ENCODE peak calls at places on chromosomes 3 and 15, in ten cellular contexts. One of them, this sample, is unnamed.
A peak's percentile ranks its signal among the peaks of the same experiment; 100 is the strongest.

GRCh38 chr3:153290278-153291015 is 128.4 kb downstream of the RAP2B start:
- DNase-seq in AG10803: peak; percentile 29
- DNase-seq in GM06990: no peak
- DNase-seq in nephron progenitor cell: no peak
- DNase-seq in A549: no peak
- DNase-seq in bronchial epithelial cell: peak; percentile 61
- DNase-seq in cardiac fibroblast: peak; percentile 48
- DNase-seq in foreskin fibroblast: no peak
- DNase-seq in epithelial cell of proximal tubule: no peak
- DNase-seq in HL-60: peak; percentile 13
- DNase-seq in this sample: no peak

GRCh38 chr15:40388941-40389823 is 6.7 kb downstream of the KNSTRN start:
- DNase-seq in AG10803: no peak
- DNase-seq in GM06990: no peak
- DNase-seq in nephron progenitor cell: no peak
- DNase-seq in A549: no peak
- DNase-seq in bronchial epithelial cell: peak; percentile 40
- DNase-seq in cardiac fibroblast: peak; percentile 96
- DNase-seq in foreskin fibroblast: no peak
- DNase-seq in epithelial cell of proximal tubule: no peak
- DNase-seq in HL-60: peak; percentile 58
- DNase-seq in this sample: no peak

GRCh38 chr3:14175383-14176037 is 2.9 kb downstream of the XPC start:
- DNase-seq in AG10803: peak; percentile 78
- DNase-seq in GM06990: peak; percentile 18
- DNase-seq in nephron progenitor cell: no peak
- DNase-seq in A549: no peak
- DNase-seq in bronchial epithelial cell: no peak
- DNase-seq in cardiac fibroblast: peak; percentile 21
- DNase-seq in foreskin fibroblast: no peak
- DNase-seq in epithelial cell of proximal tubule: no peak
- DNase-seq in HL-60: no peak
- DNase-seq in this sample: peak; percentile 35

GRCh38 chr3:143222981-143223380 is 103.4 kb downstream of the CHST2 start:
- DNase-seq in AG10803: no peak
- DNase-seq in GM06990: no peak
- DNase-seq in nephron progenitor cell: no peak
- DNase-seq in A549: no peak
- DNase-seq in bronchial epithelial cell: no peak
- DNase-seq in cardiac fibroblast: no peak
- DNase-seq in foreskin fibroblast: no peak
- DNase-seq in epithelial cell of proximal tubule: no peak
- DNase-seq in HL-60: no peak
- DNase-seq in this sample: no peak

GRCh38 chr3:17811633-17812032 is 69.2 kb upstream of the TBC1D5 start:
- DNase-seq in AG10803: no peak
- DNase-seq in GM06990: no peak
- DNase-seq in nephron progenitor cell: no peak
- DNase-seq in A549: no peak
- DNase-seq in bronchial epithelial cell: no peak
- DNase-seq in cardiac fibroblast: peak; percentile 37
- DNase-seq in foreskin fibroblast: no peak
- DNase-seq in epithelial cell of proximal tubule: no peak
- DNase-seq in HL-60: no peak
- DNase-seq in this sample: no peak

GRCh38 chr3:130539005-130539404 is 22.0 kb downstream of the COL6A6 start:
- DNase-seq in AG10803: peak; percentile 41
- DNase-seq in GM06990: no peak
- DNase-seq in nephron progenitor cell: peak; percentile 69
- DNase-seq in A549: peak; percentile 41
- DNase-seq in bronchial epithelial cell: peak; percentile 50
- DNase-seq in cardiac fibroblast: peak; percentile 59
- DNase-seq in foreskin fibroblast: peak; percentile 12
- DNase-seq in epithelial cell of proximal tubule: no peak
- DNase-seq in HL-60: no peak
- DNase-seq in this sample: peak; percentile 32

GRCh38 chr15:98923159-98923558 is 84.4 kb downstream of the PGPEP1L start:
- DNase-seq in AG10803: no peak
- DNase-seq in GM06990: no peak
- DNase-seq in nephron progenitor cell: no peak
- DNase-seq in A549: no peak
- DNase-seq in bronchial epithelial cell: no peak
- DNase-seq in cardiac fibroblast: no peak
- DNase-seq in foreskin fibroblast: no peak
- DNase-seq in epithelial cell of proximal tubule: no peak
- DNase-seq in HL-60: no peak
- DNase-seq in this sample: no peak

GRCh38 chr3:50168388-50168787 is 13.3 kb downstream of the SEMA3F start:
- DNase-seq in AG10803: no peak
- DNase-seq in GM06990: no peak
- DNase-seq in nephron progenitor cell: no peak
- DNase-seq in A549: no peak
- DNase-seq in bronchial epithelial cell: no peak
- DNase-seq in cardiac fibroblast: no peak
- DNase-seq in foreskin fibroblast: no peak
- DNase-seq in epithelial cell of proximal tubule: no peak
- DNase-seq in HL-60: no peak
- DNase-seq in this sample: no peak

GRCh38 chr3:42651248-42652091 is 2.0 kb upstream of the ZBTB47 start:
- DNase-seq in AG10803: peak; percentile 76
- DNase-seq in GM06990: no peak
- DNase-seq in nephron progenitor cell: no peak
- DNase-seq in A549: no peak
- DNase-seq in bronchial epithelial cell: peak; percentile 80
- DNase-seq in cardiac fibroblast: peak; percentile 81
- DNase-seq in foreskin fibroblast: peak; percentile 73
- DNase-seq in epithelial cell of proximal tubule: peak; percentile 26
- DNase-seq in HL-60: no peak
- DNase-seq in this sample: no peak

GRCh38 chr3:33007776-33008175 is 56.3 kb downstream of the CCR4 start:
- DNase-seq in AG10803: no peak
- DNase-seq in GM06990: no peak
- DNase-seq in nephron progenitor cell: no peak
- DNase-seq in A549: no peak
- DNase-seq in bronchial epithelial cell: no peak
- DNase-seq in cardiac fibroblast: no peak
- DNase-seq in foreskin fibroblast: no peak
- DNase-seq in epithelial cell of proximal tubule: no peak
- DNase-seq in HL-60: no peak
- DNase-seq in this sample: no peak

GRCh38 chr3:51718547-51719412 is 11.9 kb downstream of the GRM2 start:
- DNase-seq in AG10803: peak; percentile 30
- DNase-seq in GM06990: no peak
- DNase-seq in nephron progenitor cell: peak; percentile 78
- DNase-seq in A549: peak; percentile 70
- DNase-seq in bronchial epithelial cell: peak; percentile 55
- DNase-seq in cardiac fibroblast: peak; percentile 70
- DNase-seq in foreskin fibroblast: peak; percentile 23
- DNase-seq in epithelial cell of proximal tubule: no peak
- DNase-seq in HL-60: peak; percentile 26
- DNase-seq in this sample: peak; percentile 82

GRCh38 chr3:51720292-51721061 is 13.6 kb downstream of the GRM2 start:
- DNase-seq in AG10803: no peak
- DNase-seq in GM06990: no peak
- DNase-seq in nephron progenitor cell: no peak
- DNase-seq in A549: no peak
- DNase-seq in bronchial epithelial cell: no peak
- DNase-seq in cardiac fibroblast: no peak
- DNase-seq in foreskin fibroblast: no peak
- DNase-seq in epithelial cell of proximal tubule: no peak
- DNase-seq in HL-60: no peak
- DNase-seq in this sample: no peak

GRCh38 chr3:51721062-51721745 is 14.3 kb downstream of the GRM2 start:
- DNase-seq in AG10803: no peak
- DNase-seq in GM06990: no peak
- DNase-seq in nephron progenitor cell: no peak
- DNase-seq in A549: no peak
- DNase-seq in bronchial epithelial cell: no peak
- DNase-seq in cardiac fibroblast: no peak
- DNase-seq in foreskin fibroblast: no peak
- DNase-seq in epithelial cell of proximal tubule: no peak
- DNase-seq in HL-60: no peak
- DNase-seq in this sample: no peak

GRCh38 chr3:51717947-51718346 is 11.1 kb downstream of the GRM2 start:
- DNase-seq in AG10803: no peak
- DNase-seq in GM06990: no peak
- DNase-seq in nephron progenitor cell: no peak
- DNase-seq in A549: no peak
- DNase-seq in bronchial epithelial cell: no peak
- DNase-seq in cardiac fibroblast: no peak
- DNase-seq in foreskin fibroblast: no peak
- DNase-seq in epithelial cell of proximal tubule: no peak
- DNase-seq in HL-60: no peak
- DNase-seq in this sample: peak; percentile 15

DNA sequence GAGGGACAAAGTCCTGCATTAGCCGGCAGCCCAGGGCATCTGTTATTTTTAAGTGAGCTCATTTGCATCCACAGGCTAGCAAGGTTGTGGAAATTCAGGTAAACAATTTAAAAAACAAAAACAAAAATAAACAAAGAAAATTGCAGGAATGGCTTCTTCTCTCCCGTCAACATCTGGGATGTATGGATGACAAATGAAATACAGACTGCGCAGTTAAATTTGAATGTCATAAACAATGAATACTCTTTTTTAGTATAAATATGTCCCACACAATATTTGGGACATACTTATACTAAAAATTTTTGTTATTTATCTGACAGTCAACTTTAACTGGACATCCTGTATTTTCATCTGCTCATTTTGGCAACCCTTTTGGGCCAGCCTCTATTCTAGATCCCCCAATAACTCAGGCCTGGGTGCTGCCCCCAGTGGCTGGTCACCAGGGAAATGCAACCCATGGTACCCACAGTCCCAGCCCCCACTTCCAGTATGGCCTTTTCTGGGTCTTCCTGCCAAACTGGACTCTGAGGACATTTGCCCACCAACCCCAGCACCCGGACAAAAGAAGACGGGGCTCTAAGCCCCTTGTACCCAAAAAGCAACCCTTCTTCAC is 12.7 kb downstream of the GRM2 start:
- DNase-seq in AG10803: no peak
- DNase-seq in GM06990: no peak
- DNase-seq in nephron progenitor cell: no peak
- DNase-seq in A549: no peak
- DNase-seq in bronchial epithelial cell: no peak
- DNase-seq in cardiac fibroblast: no peak
- DNase-seq in foreskin fibroblast: no peak
- DNase-seq in epithelial cell of proximal tubule: no peak
- DNase-seq in HL-60: no peak
- DNase-seq in this sample: peak; percentile 16
- TF ChIP-seq CTCF in AG10803: no peak
- TF ChIP-seq CTCF in GM06990: peak; percentile 38
- TF ChIP-seq CTCF in nephron progenitor cell: peak; percentile 37
- TF ChIP-seq CTCF in A549: no peak
- TF ChIP-seq CTCF in bronchial epithelial cell: no peak
- TF ChIP-seq CTCF in cardiac fibroblast: no peak
- TF ChIP-seq CTCF in foreskin fibroblast: no peak
- TF ChIP-seq CTCF in epithelial cell of proximal tubule: no peak
- TF ChIP-seq CTCF in HL-60: no peak
- TF ChIP-seq CTCF in this sample: no peak

DNA sequence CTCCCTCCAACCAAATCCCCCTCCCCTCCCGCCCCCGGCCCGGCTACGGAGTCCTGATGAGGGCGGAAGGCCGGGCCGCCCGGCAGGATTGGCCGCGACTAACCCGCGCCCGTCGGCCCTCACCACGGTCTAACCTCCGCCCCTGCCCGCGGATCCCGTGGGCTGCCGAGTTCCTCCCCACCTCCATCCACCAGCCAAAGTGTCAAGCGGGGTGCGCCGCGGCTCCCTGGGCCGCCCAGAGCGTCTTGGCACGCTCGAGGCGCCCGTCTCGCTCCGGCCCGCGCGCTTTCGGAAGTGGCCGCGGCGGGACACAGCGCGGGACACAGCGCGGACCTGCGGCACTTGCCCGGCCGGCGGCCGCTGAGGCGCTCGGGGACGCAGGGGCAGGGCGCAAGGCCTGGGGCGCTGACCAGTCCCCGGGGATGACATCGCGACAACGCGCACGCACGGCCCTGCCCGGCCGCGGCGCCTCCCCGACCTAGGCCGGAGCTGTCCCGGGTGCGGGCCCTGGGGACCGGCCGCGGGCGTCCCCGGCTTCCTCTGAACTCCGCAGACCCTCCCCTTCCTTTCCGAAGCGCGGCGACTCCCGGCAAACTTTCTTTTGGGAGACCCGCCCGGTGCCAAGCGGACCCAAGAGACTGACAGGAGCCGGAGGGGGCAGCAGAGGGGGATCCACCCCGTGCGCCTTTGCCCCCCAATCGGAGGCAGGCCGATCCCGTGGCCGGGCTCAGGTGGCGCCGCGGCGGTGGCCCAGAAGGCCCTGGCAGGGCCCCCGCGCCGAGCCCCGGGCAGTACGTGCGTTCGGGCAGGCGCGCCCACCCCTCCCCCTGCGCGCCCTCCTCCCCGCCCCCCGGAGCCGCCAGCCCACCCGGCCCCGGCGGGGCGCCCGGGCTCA is 112.8 kb upstream of the ICE2 start:
- DNase-seq in AG10803: peak; percentile 22
- DNase-seq in GM06990: peak; percentile 48
- DNase-seq in nephron progenitor cell: peak; percentile 62
- DNase-seq in A549: peak; percentile 21
- DNase-seq in bronchial epithelial cell: no peak
- DNase-seq in cardiac fibroblast: peak; percentile 37
- DNase-seq in foreskin fibroblast: peak; percentile 22
- DNase-seq in epithelial cell of proximal tubule: no peak
- DNase-seq in HL-60: no peak
- DNase-seq in this sample: peak; percentile 39
- TF ChIP-seq CTCF in AG10803: no peak
- TF ChIP-seq CTCF in GM06990: peak; percentile 12
- TF ChIP-seq CTCF in nephron progenitor cell: no peak
- TF ChIP-seq CTCF in A549: no peak
- TF ChIP-seq CTCF in bronchial epithelial cell: no peak
- TF ChIP-seq CTCF in cardiac fibroblast: no peak
- TF ChIP-seq CTCF in foreskin fibroblast: no peak
- TF ChIP-seq CTCF in epithelial cell of proximal tubule: peak; percentile 30
- TF ChIP-seq CTCF in HL-60: no peak
- TF ChIP-seq CTCF in this sample: no peak

GRCh38 chr3:76024640-76025039 is 239.3 kb upstream of the ZNF717 start:
- DNase-seq in AG10803: peak; percentile 11
- DNase-seq in GM06990: no peak
- DNase-seq in nephron progenitor cell: no peak
- DNase-seq in A549: peak; percentile 5
- DNase-seq in bronchial epithelial cell: peak; percentile 50
- DNase-seq in cardiac fibroblast: peak; percentile 53
- DNase-seq in foreskin fibroblast: no peak
- DNase-seq in epithelial cell of proximal tubule: no peak
- DNase-seq in HL-60: no peak
- DNase-seq in this sample: no peak
- TF ChIP-seq CTCF in AG10803: peak; percentile 61
- TF ChIP-seq CTCF in GM06990: no peak
- TF ChIP-seq CTCF in nephron progenitor cell: peak; percentile 56
- TF ChIP-seq CTCF in A549: no peak
- TF ChIP-seq CTCF in bronchial epithelial cell: peak; percentile 35
- TF ChIP-seq CTCF in cardiac fibroblast: peak; percentile 30
- TF ChIP-seq CTCF in foreskin fibroblast: peak; percentile 22
- TF ChIP-seq CTCF in epithelial cell of proximal tubule: peak; percentile 65
- TF ChIP-seq CTCF in HL-60: peak; percentile 10
- TF ChIP-seq CTCF in this sample: peak; percentile 28

DNA sequence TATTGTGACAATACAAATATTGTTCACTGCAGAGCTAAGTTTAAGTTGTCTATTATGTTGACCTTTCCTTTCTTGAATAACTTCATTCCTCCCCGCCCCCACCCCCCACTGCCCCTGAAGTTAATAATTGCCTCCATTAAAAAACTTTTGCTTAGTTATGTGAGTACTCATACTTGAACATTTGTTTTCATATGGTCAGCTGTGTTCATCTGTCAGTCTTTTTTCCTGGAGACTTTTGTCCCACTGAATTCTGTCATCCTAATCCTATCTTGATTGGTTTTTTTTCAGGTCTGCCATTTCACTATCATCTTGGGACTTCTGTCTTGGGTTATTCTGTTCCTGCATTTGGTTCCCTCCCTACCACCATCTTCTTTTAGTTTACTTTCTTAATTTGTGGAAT is 8.5 kb downstream of the SLC25A36 start:
- DNase-seq in AG10803: no peak
- DNase-seq in GM06990: no peak
- DNase-seq in nephron progenitor cell: no peak
- DNase-seq in A549: no peak
- DNase-seq in bronchial epithelial cell: no peak
- DNase-seq in cardiac fibroblast: no peak
- DNase-seq in foreskin fibroblast: no peak
- DNase-seq in epithelial cell of proximal tubule: no peak
- DNase-seq in HL-60: no peak
- DNase-seq in this sample: no peak
- TF ChIP-seq CTCF in AG10803: no peak
- TF ChIP-seq CTCF in GM06990: no peak
- TF ChIP-seq CTCF in nephron progenitor cell: no peak
- TF ChIP-seq CTCF in A549: no peak
- TF ChIP-seq CTCF in bronchial epithelial cell: no peak
- TF ChIP-seq CTCF in cardiac fibroblast: no peak
- TF ChIP-seq CTCF in foreskin fibroblast: no peak
- TF ChIP-seq CTCF in epithelial cell of proximal tubule: no peak
- TF ChIP-seq CTCF in HL-60: no peak
- TF ChIP-seq CTCF in this sample: no peak